ENCODE peak calls at places on chromosomes 1 and 21, in ten cellular contexts. V is HTR-8/SVneo; P is NCI-H1694; E is effector CD4-positive, alpha-beta T cell; A is activated naive CD8-positive, alpha-beta T cell treated with anti-CD3 and anti-CD28 coated beads, Interleukin-2, amount 50 U/mL, for 24 hours; Y is NAMALWA; H is HCEC 1CT; J is foreskin fibroblast; Q is AG08395; L is iPS DF 6.9. F is an unnamed sample.

GRCh38 chr1:84415386-84415785 is 17.1 kb downstream of the DNASE2B start:
- DNase-seq in L (no peak), A (no peak), P (no peak), E (no peak), V (no peak), Q (no peak), H (no peak), Y (no peak), J (peak), F (no peak)

GRCh38 chr1:34898220-34898820 is 31.1 kb downstream of the DLGAP3 start:
- DNase-seq in V (no peak), Q (no peak), J (peak), A (no peak), Y (peak), E (no peak), P (no peak), H (no peak), L (no peak), F (no peak)

GRCh38 chr21:28509031-28509430 is 483.6 kb downstream of the LTN1 start:
- DNase-seq in Y (no peak), E (no peak), A (no peak), Q (no peak), P (no peak), V (no peak), J (peak), L (no peak), H (no peak), F (no peak)

GRCh38 chr1:47572731-47573505 is 135.1 kb downstream of the FOXD2 start:
- DNase-seq in A (no peak), H (no peak), P (no peak), J (no peak), V (no peak), E (no peak), Y (no peak), L (no peak), Q (no peak), F (no peak)

GRCh38 chr1:31102501-31102950 is 37.0 kb upstream of the PUM1 start:
- DNase-seq in H (peak), Y (no peak), E (no peak), V (peak), J (peak), A (no peak), Q (peak), L (no peak), P (no peak), F (no peak)

GRCh38 chr1:13809461-13810159 is 109.6 kb downstream of the PRDM2 start:
- DNase-seq in L (no peak), Y (peak), E (peak), V (no peak), P (no peak), J (no peak), Q (no peak), A (peak), H (no peak), F (no peak)

GRCh38 chr1:116167625-116168276 is 56.6 kb downstream of the MAB21L3 start:
- DNase-seq in P (no peak), Y (no peak), L (no peak), J (peak), V (no peak), H (no peak), A (no peak), Q (peak), E (no peak), F (peak)

GRCh38 chr21:36813071-36813470 is 114.2 kb downstream of the SIM2 start:
- DNase-seq in H (no peak), E (no peak), J (no peak), V (no peak), P (no peak), Y (no peak), L (no peak), A (no peak), Q (peak), F (peak)

GRCh38 chr1:76053021-76053420 is 21.5 kb upstream of the ST6GALNAC3 start:
- DNase-seq in A (no peak), H (no peak), Q (no peak), L (peak), E (no peak), P (no peak), V (no peak), Y (no peak), J (peak), F (no peak)

GRCh38 chr21:26117972-26118367 is 52.6 kb downstream of the APP start:
- DNase-seq in L (no peak), V (no peak), Q (no peak), J (no peak), A (no peak), E (no peak), Y (no peak), H (no peak), P (no peak), F (no peak)

GRCh38 chr1:15797614-15798390 is 9.6 kb downstream of the UQCRHL start:
- DNase-seq in H (peak), A (no peak), L (no peak), E (no peak), V (no peak), P (no peak), J (peak), Y (no peak), Q (no peak), F (no peak)